ENCODE peak calls at places on chromosomes 7 and 10, in six cellular contexts. One of them, this sample, is unnamed.

GRCh38 chr10:58531084-58531695 is 18.5 kb downstream of the BICC1 start:
- DNase-seq in CD8-positive, alpha-beta T cell: no peak
- DNase-seq in ecto neural progenitor cell: peak; percentile 62
- DNase-seq in DMS 273 treated with DMSO at 0.1 percent for 48 hours: no peak
- DNase-seq in C1 segment of cervical spinal cord: no peak
- DNase-seq in NCI-H82: peak; percentile 76
- DNase-seq in this sample: no peak

GRCh38 chr7:85497999-85498398 is 311.1 kb upstream of the SEMA3D start:
- DNase-seq in CD8-positive, alpha-beta T cell: no peak
- DNase-seq in ecto neural progenitor cell: no peak
- DNase-seq in DMS 273 treated with DMSO at 0.1 percent for 48 hours: no peak
- DNase-seq in NCI-H82: no peak
- DNase-seq in C1 segment of cervical spinal cord: no peak
- DNase-seq in this sample: no peak

GRCh38 chr7:55164527-55164926 is 145.7 kb downstream of the EGFR start:
- DNase-seq in ecto neural progenitor cell: no peak
- DNase-seq in DMS 273 treated with DMSO at 0.1 percent for 48 hours: no peak
- DNase-seq in CD8-positive, alpha-beta T cell: no peak
- DNase-seq in NCI-H82: no peak
- DNase-seq in C1 segment of cervical spinal cord: no peak
- DNase-seq in this sample: peak; percentile 5

GRCh38 chr7:27147211-27148030 is at the start of gene HOXA6:
- DNase-seq in NCI-H82: peak; percentile 50
- DNase-seq in CD8-positive, alpha-beta T cell: no peak
- DNase-seq in C1 segment of cervical spinal cord: no peak
- DNase-seq in DMS 273 treated with DMSO at 0.1 percent for 48 hours: no peak
- DNase-seq in ecto neural progenitor cell: peak; percentile 51
- DNase-seq in this sample: peak; percentile 73

GRCh38 chr10:30671011-30671616 is 41.6 kb upstream of the LYZL2 start:
- DNase-seq in DMS 273 treated with DMSO at 0.1 percent for 48 hours: peak; percentile 9
- DNase-seq in ecto neural progenitor cell: no peak
- DNase-seq in CD8-positive, alpha-beta T cell: no peak
- DNase-seq in NCI-H82: peak; percentile 80
- DNase-seq in C1 segment of cervical spinal cord: peak; percentile 5
- DNase-seq in this sample: no peak

GRCh38 chr10:122140941-122141623 is 130.0 kb upstream of the BTBD16 start:
- DNase-seq in NCI-H82: peak; percentile 72
- DNase-seq in DMS 273 treated with DMSO at 0.1 percent for 48 hours: peak; percentile 61
- DNase-seq in C1 segment of cervical spinal cord: no peak
- DNase-seq in CD8-positive, alpha-beta T cell: no peak
- DNase-seq in ecto neural progenitor cell: no peak
- DNase-seq in this sample: peak; percentile 98

GRCh38 chr7:50212666-50213621 is 91.6 kb upstream of the IKZF1 start:
- DNase-seq in NCI-H82: no peak
- DNase-seq in ecto neural progenitor cell: no peak
- DNase-seq in DMS 273 treated with DMSO at 0.1 percent for 48 hours: no peak
- DNase-seq in C1 segment of cervical spinal cord: no peak
- DNase-seq in CD8-positive, alpha-beta T cell: no peak
- DNase-seq in this sample: peak; percentile 49

GRCh38 chr10:122768033-122768745 is 68.5 kb upstream of the C10orf120 start:
- DNase-seq in ecto neural progenitor cell: no peak
- DNase-seq in NCI-H82: no peak
- DNase-seq in CD8-positive, alpha-beta T cell: no peak
- DNase-seq in C1 segment of cervical spinal cord: no peak
- DNase-seq in DMS 273 treated with DMSO at 0.1 percent for 48 hours: no peak
- DNase-seq in this sample: no peak

GRCh38 chr10:45224219-45224841 is 91.1 kb downstream of the OR13A1 start:
- DNase-seq in DMS 273 treated with DMSO at 0.1 percent for 48 hours: no peak
- DNase-seq in NCI-H82: no peak
- DNase-seq in CD8-positive, alpha-beta T cell: no peak
- DNase-seq in C1 segment of cervical spinal cord: no peak
- DNase-seq in ecto neural progenitor cell: no peak
- DNase-seq in this sample: no peak

GRCh38 chr7:94314526-94314925 is 80.2 kb upstream of the COL1A2 start:
- DNase-seq in C1 segment of cervical spinal cord: no peak
- DNase-seq in ecto neural progenitor cell: no peak
- DNase-seq in CD8-positive, alpha-beta T cell: no peak
- DNase-seq in DMS 273 treated with DMSO at 0.1 percent for 48 hours: no peak
- DNase-seq in NCI-H82: peak; percentile 92
- DNase-seq in this sample: no peak